ENCODE peak calls at places on chromosomes 4 and X, in nine cellular contexts. O is A549, U is omental fat pad, S is heart right ventricle, T is lower leg skin, D is chondrocyte, Z is MM.1S, C is mammary epithelial cell, V is choroid plexus epithelial cell. B is an unnamed sample.

GRCh38 chr4:176856421-176856820 is 63.7 kb upstream of the VEGFC start:
- DNase-seq in Z (no peak), O (no peak), V (no peak), C (no peak), T (no peak), S (no peak), U (no peak), D (no peak), B (no peak)

GRCh38 chr4:152176627-152177214 is 359.2 kb downstream of the FBXW7 start:
- DNase-seq in U (no peak), D (no peak), T (peak), C (no peak), S (no peak), V (no peak), Z (no peak), O (no peak), B (no peak)

GRCh38 chr4:176499518-176499917 is 179.8 kb downstream of the SPCS3 start:
- DNase-seq in V (peak), S (no peak), O (no peak), C (peak), U (no peak), Z (no peak), T (no peak), D (no peak), B (no peak)

GRCh38 chrX:23742693-23743622 is at the start of gene ACOT9:
- DNase-seq in D (peak), C (peak), O (peak), V (peak), U (peak), T (peak), Z (peak), S (peak), B (peak)

GRCh38 chrX:132908891-132909290 is 49.5 kb downstream of the HS6ST2 start:
- DNase-seq in O (no peak), S (no peak), Z (no peak), U (no peak), T (no peak), V (no peak), C (no peak), D (no peak), B (no peak)

GRCh38 chr4:27770895-27771294 is 910.3 kb downstream of the STIM2 start:
- DNase-seq in S (no peak), O (no peak), U (no peak), V (no peak), C (no peak), Z (no peak), D (no peak), T (no peak), B (no peak)

GRCh38 chrX:113920661-113921060 is 663.2 kb upstream of the HTR2C start:
- DNase-seq in O (no peak), C (no peak), S (no peak), U (no peak), T (no peak), D (no peak), V (no peak), Z (no peak), B (no peak)

GRCh38 chr4:78784255-78784654 is 8.1 kb downstream of the BMP2K start:
- DNase-seq in D (no peak), U (no peak), S (no peak), O (no peak), Z (no peak), V (peak), T (no peak), C (peak), B (no peak)

GRCh38 chrX:5867778-5868177 is 360.9 kb downstream of the NLGN4X start:
- DNase-seq in C (no peak), S (no peak), V (no peak), O (no peak), Z (no peak), T (no peak), D (no peak), U (no peak), B (no peak)

GRCh38 chrX:136851526-136851925 is 29.0 kb downstream of the RBMX start:
- DNase-seq in V (no peak), T (no peak), D (no peak), C (no peak), Z (no peak), U (no peak), O (no peak), S (no peak), B (no peak)

GRCh38 chr4:110008540-110008939 is 95.9 kb downstream of the EGF start:
- DNase-seq in O (no peak), Z (no peak), D (no peak), T (no peak), U (no peak), S (no peak), C (no peak), V (no peak), B (no peak)

GRCh38 chrX:63330681-63331080 is 20.5 kb downstream of the SPIN4 start:
- DNase-seq in C (peak), S (no peak), U (no peak), Z (no peak), V (peak), T (no peak), O (no peak), D (no peak), B (no peak)

GRCh38 chr4:151643564-151643963 is 117.2 kb downstream of the GATB start:
- DNase-seq in D (no peak), V (no peak), T (no peak), C (no peak), O (no peak), S (no peak), U (no peak), Z (no peak), B (no peak)

GRCh38 chr4:122997463-122998101 is 75.2 kb upstream of the NUDT6 start:
- DNase-seq in C (peak), S (no peak), V (peak), U (no peak), O (no peak), T (no peak), Z (no peak), D (no peak), B (no peak)

GRCh38 chr4:174563399-174563798 is 41.1 kb upstream of the HPGD start:
- DNase-seq in V (no peak), O (no peak), S (no peak), C (no peak), U (no peak), D (no peak), T (no peak), Z (no peak), B (no peak)

GRCh38 chr4:83890231-83890630 is 354.3 kb downstream of the GPAT3 start:
- DNase-seq in Z (no peak), C (no peak), T (no peak), U (no peak), D (no peak), O (no peak), S (no peak), V (peak), B (no peak)
- TF ChIP-seq CTCF in Z (no peak), C (no peak), T (no peak), U (no peak), D (no peak), O (no peak), S (no peak), V (no peak), B (no peak)

GRCh38 chr4:140426610-140427103 is 791 bp downstream of the CLGN start:
- DNase-seq in U (no peak), S (peak), T (no peak), C (no peak), V (no peak), D (no peak), O (peak), Z (peak), B (peak)
- TF ChIP-seq CTCF in U (no peak), S (no peak), T (no peak), C (no peak), V (no peak), D (no peak), O (no peak), Z (peak), B (peak)

GRCh38 chr4:3075652-3075981 is 1.1 kb downstream of the HTT start:
- DNase-seq in C (no peak), Z (no peak), V (no peak), T (no peak), S (no peak), O (no peak), D (no peak), U (no peak), B (no peak)

GRCh38 chr4:3071811-3072210 is 2.5 kb downstream of the HTT-AS start:
- DNase-seq in O (no peak), T (no peak), S (no peak), D (no peak), V (no peak), U (no peak), C (no peak), Z (no peak), B (no peak)

GRCh38 chr4:3074846-3075651 is 568 bp downstream of the HTT start:
- DNase-seq in S (peak), V (peak), D (no peak), T (peak), O (peak), U (peak), C (peak), Z (peak), B (no peak)

GRCh38 chr4:3073158-3074077 is 920 bp downstream of the HTT-AS start:
- DNase-seq in U (no peak), V (no peak), D (peak), C (no peak), T (peak), Z (no peak), O (no peak), S (no peak), B (no peak)

GRCh38 chr4:3074078-3074845 is at the start of the genes HTT and HTT-AS:
- DNase-seq in T (peak), C (peak), Z (peak), O (peak), D (peak), U (peak), S (peak), V (peak), B (peak)
- TF ChIP-seq CTCF in T (no peak), C (no peak), Z (no peak), O (no peak), D (peak), U (no peak), S (no peak), V (no peak), B (no peak)

GRCh38 chr4:169152899-169153298 is 117.9 kb downstream of the SH3RF1 start:
- DNase-seq in D (no peak), S (no peak), V (no peak), O (no peak), Z (no peak), U (no peak), C (no peak), T (no peak), B (no peak)
- TF ChIP-seq CTCF in D (peak), S (no peak), V (peak), O (no peak), Z (no peak), U (no peak), C (no peak), T (no peak), B (no peak)

GRCh38 chr4:38982356-38983095 is 49.7 kb downstream of the TMEM156 start:
- DNase-seq in U (no peak), D (no peak), V (peak), C (no peak), T (no peak), Z (no peak), S (no peak), O (no peak), B (no peak)

GRCh38 chr4:38980903-38981676 is 51.1 kb downstream of the TMEM156 start:
- DNase-seq in Z (peak), V (peak), O (no peak), S (no peak), U (no peak), T (no peak), D (no peak), C (no peak), B (no peak)

GRCh38 chr4:38979511-38980230 is 52.5 kb downstream of the TMEM156 start:
- DNase-seq in V (no peak), D (no peak), T (no peak), U (no peak), S (no peak), Z (no peak), O (no peak), C (no peak), B (no peak)

GRCh38 chr4:38976308-38976707 is 55.9 kb downstream of the TMEM156 start:
- DNase-seq in O (no peak), S (no peak), V (no peak), U (no peak), Z (no peak), C (no peak), T (no peak), D (no peak), B (no peak)

GRCh38 chr4:38979081-38979480 is 53.1 kb downstream of the TMEM156 start:
- DNase-seq in T (no peak), S (no peak), O (no peak), D (no peak), V (no peak), C (no peak), Z (no peak), U (no peak), B (no peak)
- TF ChIP-seq CTCF in T (no peak), S (no peak), O (no peak), D (no peak), V (no peak), C (no peak), Z (no peak), U (no peak), B (no peak)

DNA sequence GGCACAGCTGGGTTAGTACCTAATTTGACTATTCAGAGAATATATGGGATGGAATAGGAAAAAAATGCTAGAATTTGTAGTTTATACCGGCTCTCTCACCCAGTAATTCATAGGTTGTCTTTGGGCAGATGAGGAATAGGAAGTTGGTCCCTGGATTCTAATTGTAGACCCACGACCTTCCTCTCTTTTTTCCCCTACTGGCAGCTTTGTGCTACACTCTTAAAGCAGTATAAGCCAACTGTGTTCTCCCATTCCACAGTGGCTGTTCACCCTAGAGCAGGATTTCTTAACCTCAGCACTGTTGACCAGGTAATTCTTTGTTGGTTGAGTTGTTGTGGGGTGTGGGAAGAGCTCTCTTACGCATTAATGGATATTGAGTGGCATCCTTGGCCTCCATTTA is 92.9 kb downstream of the FNIP2 start:
- DNase-seq in Z (no peak), S (no peak), D (no peak), O (no peak), C (no peak), V (no peak), T (no peak), U (no peak), B (no peak)
- TF ChIP-seq CTCF in Z (no peak), S (no peak), D (no peak), O (no peak), C (no peak), V (peak), T (no peak), U (no peak), B (no peak)